ENCODE peak calls at places on chromosome 9, in six cellular contexts. One of them, this sample, is unnamed.
A peak's percentile ranks its signal among the peaks of the same experiment; 100 is the strongest.

GRCh38 chr9:90953200-90953599 is 151.6 kb downstream of the SYK start:
- DNase-seq in lower lobe of right lung: no peak
- DNase-seq in ovary: no peak
- DNase-seq in activated T-helper 1 cell treated with Interleukin-2 at 50 U/mL for 16 hours: no peak
- DNase-seq in heart right ventricle: no peak
- DNase-seq in NCI-H524 treated with DMSO at 0.1 percent for 48 hours: no peak
- DNase-seq in this sample: no peak

GRCh38 chr9:126633881-126634558 is 20.3 kb downstream of the LMX1B start:
- DNase-seq in ovary: no peak
- DNase-seq in activated T-helper 1 cell treated with Interleukin-2 at 50 U/mL for 16 hours: no peak
- DNase-seq in lower lobe of right lung: no peak
- DNase-seq in heart right ventricle: no peak
- DNase-seq in NCI-H524 treated with DMSO at 0.1 percent for 48 hours: no peak
- DNase-seq in this sample: no peak

GRCh38 chr9:18976368-18977238 is 56.4 kb downstream of the SAXO1 start:
- DNase-seq in activated T-helper 1 cell treated with Interleukin-2 at 50 U/mL for 16 hours: no peak
- DNase-seq in heart right ventricle: no peak
- DNase-seq in ovary: no peak
- DNase-seq in lower lobe of right lung: no peak
- DNase-seq in NCI-H524 treated with DMSO at 0.1 percent for 48 hours: no peak
- DNase-seq in this sample: no peak

GRCh38 chr9:68808481-68808880 is 103.4 kb downstream of the PIP5K1B start:
- DNase-seq in activated T-helper 1 cell treated with Interleukin-2 at 50 U/mL for 16 hours: no peak
- DNase-seq in ovary: no peak
- DNase-seq in lower lobe of right lung: no peak
- DNase-seq in heart right ventricle: no peak
- DNase-seq in NCI-H524 treated with DMSO at 0.1 percent for 48 hours: no peak
- DNase-seq in this sample: no peak

GRCh38 chr9:127926961-127927456 is 3.6 kb downstream of the PIP5KL1 start:
- DNase-seq in NCI-H524 treated with DMSO at 0.1 percent for 48 hours: no peak
- DNase-seq in heart right ventricle: no peak
- DNase-seq in activated T-helper 1 cell treated with Interleukin-2 at 50 U/mL for 16 hours: no peak
- DNase-seq in lower lobe of right lung: no peak
- DNase-seq in ovary: no peak
- DNase-seq in this sample: no peak

GRCh38 chr9:125233678-125234077 is 7.5 kb downstream of the HSPA5 start:
- DNase-seq in ovary: no peak
- DNase-seq in NCI-H524 treated with DMSO at 0.1 percent for 48 hours: no peak
- DNase-seq in heart right ventricle: no peak
- DNase-seq in lower lobe of right lung: no peak
- DNase-seq in activated T-helper 1 cell treated with Interleukin-2 at 50 U/mL for 16 hours: no peak
- DNase-seq in this sample: no peak

GRCh38 chr9:108259917-108260675 is 595.7 kb downstream of the ACTL7B start:
- DNase-seq in activated T-helper 1 cell treated with Interleukin-2 at 50 U/mL for 16 hours: no peak
- DNase-seq in heart right ventricle: no peak
- DNase-seq in lower lobe of right lung: no peak
- DNase-seq in ovary: no peak
- DNase-seq in NCI-H524 treated with DMSO at 0.1 percent for 48 hours: no peak
- DNase-seq in this sample: no peak

GRCh38 chr9:33623658-33624586 is 99.9 kb downstream of the ANKRD18B start:
- DNase-seq in heart right ventricle: peak; percentile 52
- DNase-seq in NCI-H524 treated with DMSO at 0.1 percent for 48 hours: no peak
- DNase-seq in activated T-helper 1 cell treated with Interleukin-2 at 50 U/mL for 16 hours: peak; percentile 47
- DNase-seq in ovary: peak; percentile 42
- DNase-seq in lower lobe of right lung: peak; percentile 54
- DNase-seq in this sample: peak; percentile 73

This sample was measured in RPMI8226.